ENCODE peak calls at places on chromosomes 3 and 15, in eight cellular contexts. W, U, S, X, J, P, B and F are unnamed samples.

GRCh38 chr15:37034835-37035234 is 65.5 kb downstream of the MEIS2 start:
- DNase-seq in B (no peak), S (no peak), J (no peak), U (no peak), X (no peak), P (no peak), W (no peak), F (no peak)

GRCh38 chr3:197308591-197308990 is 10.2 kb upstream of the DLG1 start:
- DNase-seq in B (no peak), U (no peak), J (no peak), W (no peak), P (no peak), X (no peak), S (no peak), F (no peak)

GRCh38 chr3:46615050-46615449 is 2.7 kb downstream of the FAM240A start:
- DNase-seq in W (no peak), B (no peak), P (no peak), U (no peak), J (no peak), S (no peak), X (no peak), F (no peak)

GRCh38 chr3:31466016-31466415 is 66.7 kb upstream of the STT3B start:
- DNase-seq in J (no peak), X (no peak), U (no peak), W (no peak), S (no peak), P (no peak), B (no peak), F (no peak)

GRCh38 chr3:72594615-72595215 is 253.5 kb downstream of the SHQ1 start:
- DNase-seq in X (no peak), W (no peak), J (no peak), B (no peak), U (no peak), P (no peak), S (no peak), F (no peak)

GRCh38 chr15:54119056-54119455 is 140.8 kb downstream of the UNC13C start:
- DNase-seq in J (no peak), B (no peak), S (no peak), U (no peak), X (no peak), P (no peak), W (no peak), F (no peak)

GRCh38 chr3:58434990-58435389 is 1.4 kb upstream of the PDHB start:
- DNase-seq in P (peak; percentile 18), B (no peak), W (no peak), X (no peak), U (peak; percentile 11), S (no peak), J (no peak), F (no peak)

GRCh38 chr3:64214697-64215018 is 10.6 kb downstream of the PRICKLE2 start:
- DNase-seq in P (no peak), W (no peak), X (peak; percentile 79), S (no peak), U (peak; percentile 43), B (no peak), J (no peak), F (no peak)

GRCh38 chr3:185852562-185853135 is 27.8 kb upstream of the IGF2BP2 start:
- DNase-seq in P (no peak), W (no peak), B (no peak), J (no peak), X (no peak), U (no peak), S (no peak), F (no peak)

GRCh38 chr3:175728566-175728965 is 869.4 kb downstream of the NAALADL2 start:
- DNase-seq in P (no peak), J (no peak), S (no peak), W (no peak), U (no peak), B (no peak), X (no peak), F (no peak)

GRCh38 chr3:121839962-121840361 is 5.0 kb downstream of the EAF2 start:
- DNase-seq in J (no peak), W (no peak), U (no peak), S (no peak), P (no peak), X (no peak), B (no peak), F (no peak)

GRCh38 chr3:121834079-121834730 is 655 bp downstream of the IQCB1 start:
- DNase-seq in B (no peak), S (no peak), X (no peak), W (no peak), J (peak; percentile 20), U (peak; percentile 7), P (peak; percentile 25), F (peak; percentile 30)

GRCh38 chr3:121836069-121836468 is 1.1 kb downstream of the EAF2 start:
- DNase-seq in X (no peak), J (no peak), W (no peak), P (no peak), S (no peak), U (no peak), B (no peak), F (no peak)

GRCh38 chr3:121834734-121835709 is at the start of the genes EAF2 and IQCB1:
- DNase-seq in J (peak; percentile 98), S (peak; percentile 93), P (peak; percentile 97), B (peak; percentile 82), U (peak; percentile 92), W (peak; percentile 93), X (peak; percentile 98), F (peak; percentile 96)
- TF ChIP-seq POLR2A in J (peak; percentile 95), S (peak; percentile 97), P (peak; percentile 89), B (peak; percentile 94), U (peak; percentile 39), W (peak; percentile 80), X (peak; percentile 71), F (peak; percentile 61)

DNA sequence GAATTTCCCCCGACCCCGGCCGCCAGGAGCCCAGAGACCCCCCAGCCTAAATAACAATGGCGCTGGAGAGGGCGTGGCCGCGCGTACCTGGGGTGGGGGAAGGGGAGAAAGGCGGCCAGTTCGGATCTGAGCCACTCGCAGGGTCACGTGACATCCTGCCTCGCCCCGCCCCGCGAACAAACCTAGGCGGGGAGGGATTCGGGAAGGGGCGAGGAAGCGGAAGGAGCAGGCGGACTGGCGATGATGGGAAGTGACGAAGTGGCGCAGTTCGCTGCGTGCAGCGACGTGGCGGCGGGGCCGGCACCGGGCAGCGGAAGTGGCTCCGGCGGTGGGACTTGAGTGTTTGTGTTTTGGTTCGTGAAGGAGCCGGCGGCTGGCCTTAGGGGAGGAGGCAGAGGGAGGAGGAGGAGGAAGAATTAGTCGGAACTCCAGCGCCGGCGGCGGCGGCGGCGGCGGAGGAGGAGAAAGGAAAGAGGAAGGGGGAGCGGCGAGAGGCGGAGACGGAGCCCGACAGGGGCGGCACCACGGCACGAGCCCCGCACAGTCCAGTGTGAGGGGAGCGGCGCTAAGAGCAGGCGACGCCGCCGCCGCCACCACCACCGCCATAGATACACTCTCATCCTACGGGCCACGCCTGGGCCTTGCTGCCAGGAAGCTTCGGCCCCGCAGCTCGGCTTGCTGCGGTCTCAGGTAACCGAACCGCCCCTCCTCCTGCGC is at the start of gene RAB5A:
- DNase-seq in X (peak; percentile 99), W (peak; percentile 95), S (peak; percentile 94), P (peak; percentile 99), B (peak; percentile 84), U (peak; percentile 97), J (peak; percentile 99), F (peak; percentile 98)
- TF ChIP-seq POLR2A in X (peak; percentile 75), W (no peak), S (peak; percentile 90), P (peak; percentile 88), B (peak; percentile 19), U (peak; percentile 86), J (peak; percentile 95), F (peak; percentile 76)

DNA sequence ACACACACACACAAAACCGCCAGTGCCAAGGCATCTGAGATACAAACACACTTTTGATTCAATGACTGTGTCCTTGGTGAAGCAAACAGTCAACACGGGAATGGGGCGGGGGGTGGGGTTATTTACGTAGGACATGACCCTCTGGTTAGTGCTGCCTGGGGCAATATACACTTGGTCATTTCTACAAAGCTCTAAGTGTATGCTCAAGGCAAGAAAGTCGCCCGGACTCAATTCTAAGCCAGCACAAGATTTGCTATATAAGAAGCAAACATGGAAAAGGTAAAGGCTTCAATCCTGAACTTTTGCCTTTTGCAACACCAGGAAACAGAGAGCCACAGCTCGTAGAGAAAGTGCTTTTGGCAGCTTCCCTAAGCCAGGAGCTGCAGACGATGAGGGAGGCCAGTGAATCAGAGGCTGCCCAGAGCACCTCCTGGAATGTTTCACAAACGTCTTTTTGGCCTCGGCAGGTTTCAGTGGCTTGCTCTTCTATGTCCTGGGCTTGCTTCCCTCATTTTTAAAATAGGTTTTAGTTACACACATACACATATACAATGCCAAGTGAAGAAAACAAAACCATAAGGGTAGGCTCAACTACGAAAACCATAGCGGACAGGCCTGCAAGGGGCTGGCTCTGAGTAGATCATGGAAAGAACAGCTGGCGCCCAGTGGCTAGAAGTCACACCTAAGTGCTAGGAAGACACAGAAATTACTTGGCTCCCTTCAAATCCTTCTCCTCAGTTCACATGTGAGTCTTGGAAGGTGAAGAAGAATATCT is 73.6 kb downstream of the TM4SF4 start:
- DNase-seq in W (no peak), P (peak; percentile 71), B (no peak), X (peak; percentile 94), U (no peak), S (no peak), J (peak; percentile 51), F (peak; percentile 78)
- TF ChIP-seq POLR2A in W (no peak), P (no peak), B (no peak), X (no peak), U (no peak), S (no peak), J (no peak), F (peak; percentile 45)

GRCh38 chr15:44535092-44535491 is 1.9 kb upstream of the EIF3J start:
- DNase-seq in X (no peak), B (no peak), J (no peak), U (no peak), W (no peak), P (no peak), S (no peak), F (no peak)

GRCh38 chr15:44536298-44536961 is 517 bp upstream of the EIF3J start:
- DNase-seq in P (peak; percentile 90), X (no peak), W (peak; percentile 64), U (peak; percentile 79), B (no peak), S (no peak), J (peak; percentile 90), F (peak; percentile 88)

GRCh38 chr15:44537728-44538240 is 837 bp downstream of the EIF3J start:
- DNase-seq in B (no peak), X (no peak), U (peak; percentile 9), S (no peak), J (no peak), W (no peak), P (peak; percentile 12), F (no peak)

GRCh38 chr15:44535509-44536297 is 1.2 kb upstream of the EIF3J start:
- DNase-seq in S (no peak), P (peak; percentile 25), W (no peak), J (peak; percentile 32), B (no peak), X (peak; percentile 70), U (peak; percentile 17), F (no peak)

GRCh38 chr15:44536962-44537727 is at the start of gene EIF3J:
- DNase-seq in P (peak; percentile 98), X (peak; percentile 98), U (peak; percentile 88), W (peak; percentile 89), S (peak; percentile 82), J (peak; percentile 95), B (peak; percentile 85), F (peak; percentile 96)
- TF ChIP-seq POLR2A in P (peak; percentile 92), X (peak; percentile 26), U (peak; percentile 63), W (no peak), S (peak; percentile 95), J (peak; percentile 95), B (peak; percentile 77), F (peak; percentile 92)

GRCh38 chr3:12288466-12289129 is at the start of gene PPARG:
- DNase-seq in S (no peak), J (peak; percentile 76), W (peak; percentile 73), P (no peak), U (peak; percentile 9), X (no peak), B (peak; percentile 10), F (no peak)
- TF ChIP-seq POLR2A in S (no peak), J (peak; percentile 95), W (no peak), P (no peak), U (no peak), X (peak; percentile 76), B (no peak), F (no peak)